ENCODE peak calls at places on chromosomes 1 and 21, in six cellular contexts. I is GM12891, C is SK-N-SH, V is H1, N is HepG2, M is K562. D is an unnamed sample.

GRCh38 chr1:168281603-168282002 is 926 bp downstream of the TBX19 start:
- DNase-seq in I (no peak), C (no peak), V (no peak), N (no peak), M (peak; percentile 55), D (no peak)

GRCh38 chr1:226975259-226975908 is 35.3 kb downstream of the COQ8A start:
- DNase-seq in I (no peak), C (no peak), V (no peak), N (no peak), M (no peak), D (no peak)

GRCh38 chr1:6208723-6209660 is 3.1 kb downstream of the RNF207 start:
- DNase-seq in I (peak; percentile 61), C (peak; percentile 93), V (no peak), N (no peak), M (peak; percentile 81), D (peak; percentile 55)

GRCh38 chr1:54298284-54299033 is 98.5 kb downstream of the MRPL37 start:
- DNase-seq in I (no peak), C (peak; percentile 70), V (no peak), N (no peak), M (no peak), D (no peak)

GRCh38 chr1:11838349-11839272 is 9.0 kb downstream of the NPPA start:
- DNase-seq in I (peak; percentile 97), C (peak; percentile 93), V (peak; percentile 33), N (peak; percentile 47), M (peak; percentile 89), D (peak; percentile 94)

GRCh38 chr1:150233359-150234308 is 2.3 kb downstream of the ANP32E start:
- DNase-seq in I (no peak), C (no peak), V (no peak), N (no peak), M (no peak), D (no peak)

GRCh38 chr1:162755306-162755705 is 35.2 kb upstream of the HSD17B7 start:
- DNase-seq in I (no peak), C (no peak), V (no peak), N (no peak), M (no peak), D (no peak)

GRCh38 chr1:70909262-70909817 is 138.3 kb downstream of the PTGER3 start:
- DNase-seq in I (no peak), C (no peak), V (no peak), N (no peak), M (peak; percentile 27), D (no peak)

GRCh38 chr21:14972678-14973077 is 92.1 kb downstream of the NRIP1 start:
- DNase-seq in I (no peak), C (no peak), V (no peak), N (no peak), M (no peak), D (no peak)

GRCh38 chr1:30787856-30788495 is 30.4 kb upstream of the LAPTM5 start:
- DNase-seq in I (no peak), C (no peak), V (no peak), N (no peak), M (no peak), D (no peak)

GRCh38 chr1:88141499-88142074 is 542.5 kb upstream of the PKN2 start:
- DNase-seq in I (no peak), C (no peak), V (no peak), N (no peak), M (no peak), D (no peak)

GRCh38 chr21:39319814-39320332 is 6.4 kb upstream of the BRWD1 start:
- DNase-seq in I (no peak), C (no peak), V (no peak), N (no peak), M (peak; percentile 78), D (no peak)

GRCh38 chr21:42145569-42146250 is 73.2 kb upstream of the ABCG1 start:
- DNase-seq in I (peak; percentile 85), C (peak; percentile 92), V (peak; percentile 7), N (peak; percentile 33), M (peak; percentile 85), D (peak; percentile 81)
- TF ChIP-seq POLR2AphosphoS5 in I (no peak), C (no peak), V (no peak), N (no peak), M (no peak), D (no peak)

DNA sequence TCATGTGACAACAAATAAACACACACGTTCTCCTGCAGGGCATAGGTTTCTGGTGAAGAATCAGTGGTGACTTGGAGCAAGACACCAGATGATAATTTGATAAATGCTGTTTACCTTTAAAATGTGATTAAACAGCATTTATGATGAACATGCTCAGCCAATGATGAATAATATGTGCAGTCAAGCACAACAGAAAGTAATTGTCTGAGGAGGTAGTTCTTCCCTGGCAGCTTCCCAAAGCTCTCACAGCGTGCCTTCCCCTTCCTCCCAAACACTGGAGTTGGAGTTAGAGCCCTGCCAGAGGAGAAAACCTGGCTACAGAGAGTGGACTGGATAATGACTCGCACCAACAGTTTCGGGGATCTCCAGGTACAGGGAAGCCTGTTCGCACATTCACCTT is 463.5 kb downstream of the SMYD3 start:
- DNase-seq in I (no peak), C (no peak), V (no peak), N (no peak), M (no peak), D (no peak)
- TF ChIP-seq TAF1 in I (no peak), C (no peak), V (no peak), N (no peak), M (no peak), D (no peak)

GRCh38 chr1:26500488-26501175 is 28.4 kb downstream of the HMGN2 start:
- DNase-seq in I (peak; percentile 87), C (peak; percentile 97), V (peak; percentile 25), N (peak; percentile 52), M (peak; percentile 97), D (peak; percentile 88)
- TF ChIP-seq POLR2AphosphoS5 in I (no peak), C (no peak), V (peak; percentile 0), N (no peak), M (peak; percentile 87), D (no peak)

DNA sequence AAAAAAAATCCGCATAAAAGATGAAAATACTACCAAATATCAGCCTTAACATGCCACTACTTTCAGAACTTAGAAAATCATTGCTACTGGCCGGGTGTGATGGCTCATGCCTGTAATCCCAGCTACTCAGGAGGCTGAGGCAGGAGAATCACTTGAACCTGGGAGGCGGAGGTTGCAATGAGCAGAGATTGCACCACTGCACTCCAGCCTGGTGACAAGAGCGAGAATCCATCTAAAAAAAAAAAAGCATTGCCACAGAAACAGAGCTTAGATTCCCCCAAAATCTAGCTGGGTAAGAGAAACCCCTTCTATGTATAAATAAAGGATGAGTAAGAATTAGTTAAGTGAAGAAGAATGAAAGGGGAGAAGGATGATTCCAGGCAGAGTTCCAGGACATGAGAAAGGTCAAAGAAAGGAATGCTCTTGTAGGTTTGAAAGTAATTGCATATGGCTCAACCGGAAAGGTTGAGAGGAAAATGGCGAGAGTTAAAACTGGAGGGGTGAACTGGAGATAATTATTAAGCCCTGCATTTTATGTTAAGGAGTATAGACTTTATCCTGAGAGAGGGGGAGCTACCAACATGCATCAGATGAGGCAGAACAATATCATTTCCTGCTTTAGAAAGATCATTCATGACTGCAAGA is 19.7 kb upstream of the NRDC start:
- DNase-seq in I (no peak), C (no peak), V (no peak), N (no peak), M (no peak), D (no peak)
- TF ChIP-seq TAF1 in I (no peak), C (no peak), V (no peak), N (no peak), M (no peak), D (no peak)

DNA sequence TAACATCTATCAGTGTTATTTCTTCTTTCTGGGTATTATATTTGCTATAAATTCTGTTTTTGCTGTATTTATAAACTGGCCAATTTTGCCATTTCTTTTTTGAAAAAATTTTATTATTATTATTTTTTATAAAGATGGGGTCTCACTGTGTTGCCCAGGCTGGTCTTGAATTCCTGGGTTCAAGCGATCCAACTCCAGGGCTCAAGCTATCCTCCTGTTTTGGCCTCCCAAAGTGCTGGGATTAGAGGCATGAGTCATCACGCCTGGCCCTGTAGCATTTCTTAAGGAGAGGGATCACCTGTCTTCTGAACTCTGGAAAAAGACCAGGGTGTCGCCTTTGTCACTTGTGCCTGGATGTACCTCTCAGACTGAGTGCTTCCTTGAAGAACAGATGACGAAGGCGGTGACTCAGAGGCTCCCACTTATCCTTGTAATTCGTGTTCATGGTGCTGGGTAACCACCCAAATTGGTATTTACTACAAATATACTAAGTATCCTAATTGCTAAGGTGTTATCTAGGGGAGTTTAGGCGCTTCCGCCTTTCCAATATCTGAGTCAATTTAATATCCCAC is 2.4 kb upstream of the CGN start:
- DNase-seq in I (no peak), C (no peak), V (no peak), N (no peak), M (no peak), D (no peak)
- TF ChIP-seq POLR2AphosphoS5 in I (no peak), C (no peak), V (no peak), N (no peak), M (no peak), D (no peak)

DNA sequence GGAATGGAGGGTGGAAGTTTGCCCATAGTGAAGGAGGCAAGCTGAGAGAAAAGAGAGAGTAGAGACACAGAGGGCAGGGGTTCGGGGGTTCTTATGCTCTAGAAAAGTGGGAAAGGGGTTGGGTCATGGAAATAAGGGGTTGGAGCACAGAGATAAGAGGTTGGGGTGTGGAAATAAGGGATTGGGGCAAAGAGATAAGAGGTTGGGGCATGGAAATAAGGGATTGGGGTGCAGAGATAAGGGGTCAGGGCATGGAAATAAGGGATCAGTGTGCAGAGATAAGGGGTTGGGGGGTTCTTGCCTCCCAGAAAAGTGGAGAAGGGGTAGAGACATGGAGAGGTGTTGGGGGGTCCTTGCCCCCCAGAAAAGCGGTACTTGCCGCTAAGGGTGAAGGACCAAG is 56.2 kb downstream of the SFPQ start:
- DNase-seq in I (no peak), C (no peak), V (no peak), N (no peak), M (no peak), D (no peak)
- TF ChIP-seq TAF1 in I (no peak), C (no peak), V (no peak), N (no peak), M (no peak), D (no peak)

GRCh38 chr1:201506573-201507567 is at the start of gene CSRP1:
- DNase-seq in I (peak; percentile 93), C (peak; percentile 96), V (no peak), N (no peak), M (peak; percentile 91), D (peak; percentile 94)
- TF ChIP-seq POLR2AphosphoS5 in I (peak; percentile 33), C (peak; percentile 82), V (peak; percentile 27), N (no peak), M (peak; percentile 33), D (peak; percentile 79)

D was measured in GM12892.